ENCODE peak calls at places on chromosomes 16 and 17, in nine cellular contexts. T is gastrocnemius medialis, X is lower leg skin, K is thyroid gland, R is body of pancreas, D is stomach, W is ovary, S is testis, O is adrenal gland. U is an unnamed sample.

GRCh38 chr17:74738051-74738996 is 1.3 kb downstream of the RAB37 start:
- DNase-seq in X (no peak), O (no peak), S (no peak), D (peak), K (no peak), T (no peak), R (no peak), W (no peak), U (no peak)

GRCh38 chr17:78888911-78889496 is 14.0 kb downstream of the CEP295NL start:
- DNase-seq in R (no peak), T (no peak), W (no peak), O (no peak), X (no peak), K (no peak), S (no peak), D (no peak), U (no peak)

GRCh38 chr16:55876854-55877253 is 1.7 kb upstream of the CES5A start:
- DNase-seq in S (no peak), T (no peak), O (no peak), W (no peak), R (no peak), D (no peak), X (no peak), K (no peak), U (no peak)

GRCh38 chr16:80122155-80122554 is 418.6 kb upstream of the DYNLRB2 start:
- DNase-seq in W (peak), T (no peak), O (peak), S (peak), D (no peak), K (no peak), R (no peak), X (peak), U (peak)

GRCh38 chr17:64491034-64491860 is 5.6 kb downstream of the POLG2 start:
- DNase-seq in O (peak), S (no peak), W (no peak), K (peak), D (no peak), T (no peak), X (no peak), R (no peak), U (no peak)

GRCh38 chr16:75644240-75645012 is 3.0 kb downstream of the KARS1 start:
- DNase-seq in K (no peak), D (no peak), T (no peak), X (no peak), R (no peak), O (no peak), W (no peak), S (no peak), U (no peak)

GRCh38 chr16:53465606-53466290 is 31.5 kb downstream of the RBL2 start:
- DNase-seq in O (peak), S (no peak), W (no peak), K (no peak), X (no peak), T (no peak), R (peak), D (no peak), U (no peak)

GRCh38 chr17:57406131-57406980 is 150.0 kb downstream of the MSI2 start:
- DNase-seq in S (peak), W (peak), K (peak), D (no peak), X (no peak), R (no peak), T (no peak), O (no peak), U (no peak)

GRCh38 chr17:1365445-1366039 is 34.5 kb downstream of the YWHAE start:
- DNase-seq in T (peak), X (no peak), O (peak), D (peak), S (peak), R (peak), W (peak), K (peak), U (no peak)

GRCh38 chr16:70611785-70612303 is 34.5 kb upstream of the IL34 start:
- DNase-seq in D (no peak), R (no peak), X (no peak), W (no peak), K (no peak), T (no peak), O (no peak), S (no peak), U (no peak)

GRCh38 chr16:86959729-86960128 is 357.5 kb downstream of the C16orf95 start:
- DNase-seq in R (no peak), T (no peak), K (no peak), W (no peak), X (no peak), D (no peak), S (no peak), O (no peak), U (no peak)

GRCh38 chr16:59881366-59881765 is 1147.2 kb upstream of the GOT2 start:
- DNase-seq in K (no peak), T (no peak), D (no peak), R (no peak), O (no peak), S (no peak), W (no peak), X (no peak), U (no peak)

GRCh38 chr17:50262001-50262794 is 12.1 kb upstream of the TMEM92 start:
- DNase-seq in O (peak), K (no peak), W (no peak), D (no peak), S (no peak), R (no peak), T (no peak), X (peak), U (no peak)

GRCh38 chr17:82339634-82340580 is 6.3 kb upstream of the SECTM1 start:
- DNase-seq in W (peak), X (no peak), K (no peak), R (no peak), S (no peak), D (no peak), T (no peak), O (no peak), U (no peak)

GRCh38 chr17:82342361-82343079 is 9.0 kb upstream of the SECTM1 start:
- DNase-seq in W (no peak), X (no peak), O (no peak), R (no peak), K (no peak), D (no peak), S (no peak), T (no peak), U (no peak)

GRCh38 chr17:82334622-82335394 is 1.2 kb upstream of the SECTM1 start:
- DNase-seq in W (peak), X (no peak), S (no peak), K (peak), O (no peak), R (no peak), D (no peak), T (no peak), U (no peak)

GRCh38 chr17:82343560-82343959 is 10.0 kb upstream of the SECTM1 start:
- DNase-seq in X (no peak), O (no peak), R (no peak), S (no peak), W (no peak), T (no peak), D (no peak), K (no peak), U (no peak)

DNA sequence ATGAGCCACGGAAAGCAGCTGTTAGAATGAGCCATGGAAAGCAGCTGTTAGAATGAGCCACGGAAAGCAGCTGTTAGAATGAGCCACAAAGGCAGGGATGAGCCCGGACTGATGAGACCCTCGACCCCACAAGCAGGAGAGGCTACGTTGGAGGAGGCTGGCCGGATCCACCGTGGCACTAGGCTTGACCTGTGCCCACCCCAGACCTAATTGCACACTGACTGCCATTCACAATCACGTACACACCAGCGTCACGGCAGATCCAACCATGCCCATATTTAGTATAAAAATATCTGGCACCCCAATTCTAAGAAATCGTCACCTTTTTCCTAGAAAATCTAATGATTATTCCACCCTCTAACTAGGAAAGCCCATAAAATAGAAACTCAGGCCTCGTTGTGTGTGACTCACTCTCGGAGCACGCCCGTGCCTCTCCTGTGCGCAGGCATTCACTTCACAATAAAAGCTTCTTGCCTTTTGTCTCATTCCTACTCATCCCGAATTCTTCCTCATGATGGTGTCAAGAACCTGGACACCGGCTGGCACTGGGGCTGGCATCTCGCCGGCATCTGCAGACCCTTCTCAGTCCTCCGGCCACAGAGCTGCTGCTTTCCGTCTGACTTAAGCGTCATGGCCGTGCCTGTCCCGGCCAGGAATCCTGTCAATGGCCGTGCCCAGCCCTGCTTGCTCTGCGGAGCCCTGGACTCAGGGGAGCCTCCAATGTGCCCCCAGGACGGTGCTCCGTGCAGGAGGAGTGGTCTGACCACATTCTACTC is 5.5 kb upstream of the SECTM1 start:
- DNase-seq in X (no peak), K (peak), R (no peak), S (peak), O (peak), D (peak), T (no peak), W (peak), U (no peak)
- TF ChIP-seq POLR2A in X (no peak), K (no peak), R (peak), S (no peak), O (no peak), D (no peak), T (no peak), W (no peak), U (no peak)

GRCh38 chr16:27363246-27363632 is 38.7 kb upstream of the IL21R start:
- DNase-seq in W (no peak), T (no peak), X (no peak), S (no peak), O (no peak), K (no peak), D (no peak), R (no peak), U (no peak)

GRCh38 chr16:27364493-27365141 is 37.4 kb upstream of the IL21R start:
- DNase-seq in D (peak), S (no peak), W (no peak), O (no peak), K (no peak), R (peak), X (no peak), T (no peak), U (no peak)

GRCh38 chr16:27366687-27367462 is 35.1 kb upstream of the IL21R start:
- DNase-seq in T (no peak), W (no peak), K (no peak), R (no peak), D (no peak), O (no peak), S (no peak), X (no peak), U (no peak)

GRCh38 chr16:27363797-27364196 is 38.2 kb upstream of the IL21R start:
- DNase-seq in T (no peak), R (peak), W (peak), D (peak), K (peak), O (peak), X (peak), S (peak), U (no peak)

GRCh38 chr16:27365142-27366089 is 36.6 kb upstream of the IL21R start:
- DNase-seq in R (no peak), K (no peak), T (no peak), D (no peak), O (no peak), X (no peak), S (no peak), W (no peak), U (no peak)
- TF ChIP-seq POLR2A in R (no peak), K (no peak), T (no peak), D (no peak), O (no peak), X (no peak), S (no peak), W (no peak), U (no peak)

GRCh38 chr17:44968225-44969143 is at the start of gene C1QL1:
- DNase-seq in K (peak), S (peak), X (peak), O (peak), W (peak), T (peak), D (peak), R (peak), U (peak)
- TF ChIP-seq POLR2A in K (peak), S (no peak), X (no peak), O (no peak), W (no peak), T (no peak), D (no peak), R (no peak), U (no peak)

GRCh38 chr16:3953728-3954410 is 73.4 kb upstream of the CREBBP start:
- DNase-seq in S (no peak), K (peak), X (no peak), D (no peak), O (no peak), W (peak), R (no peak), T (no peak), U (no peak)
- TF ChIP-seq POLR2A in S (no peak), K (peak), X (no peak), D (no peak), O (no peak), W (no peak), R (no peak), T (no peak), U (no peak)

GRCh38 chr16:56944954-56945839 is 13.3 kb downstream of the HERPUD1 start:
- DNase-seq in X (no peak), T (no peak), S (peak), D (no peak), R (peak), O (no peak), W (peak), K (no peak), U (no peak)
- TF ChIP-seq POLR2A in X (no peak), T (no peak), S (no peak), D (no peak), R (peak), O (no peak), W (no peak), K (no peak), U (no peak)

DNA sequence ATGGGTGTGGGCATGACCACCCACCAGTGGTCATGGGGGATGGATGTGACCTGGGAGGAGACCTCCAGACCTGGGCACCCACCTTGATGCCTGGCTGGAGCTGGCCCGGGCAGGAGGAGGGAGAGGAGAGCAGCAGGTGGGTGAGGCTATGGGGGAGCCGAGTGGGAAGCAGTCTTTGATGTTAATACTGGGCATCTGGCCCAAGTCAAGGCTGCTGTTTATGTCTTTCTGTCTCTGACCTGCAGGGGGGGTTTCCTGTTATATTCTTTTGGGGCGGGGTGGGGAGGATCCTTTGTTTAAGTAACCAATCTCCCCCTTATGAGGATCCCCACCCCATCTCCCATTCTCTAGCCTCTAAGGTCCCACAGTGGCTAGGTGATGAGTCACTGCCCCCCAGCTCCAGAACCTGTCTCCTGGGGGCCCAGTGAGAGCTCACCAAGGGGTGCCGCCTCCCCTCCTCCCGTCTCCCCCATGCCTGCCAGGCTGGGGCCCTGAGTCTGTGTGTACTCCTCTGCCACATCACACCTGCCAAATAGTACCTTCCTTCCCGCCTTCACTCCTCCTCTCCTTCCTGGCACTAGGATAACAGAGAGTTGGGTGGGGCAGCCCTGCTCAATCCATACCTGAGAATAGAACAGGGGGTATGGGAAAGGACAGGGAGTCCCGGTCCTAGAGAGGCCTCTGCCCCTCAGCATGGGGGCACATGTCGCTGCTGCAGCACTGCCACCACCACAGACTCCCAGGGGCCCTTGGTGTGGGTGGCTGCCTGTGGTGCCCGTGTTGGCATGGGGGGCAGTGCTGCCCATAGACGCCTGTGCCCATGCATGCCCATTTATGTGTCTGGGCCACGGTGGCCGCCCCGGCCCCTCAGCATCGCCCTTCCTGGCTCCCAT is 7.2 kb downstream of the THRA start:
- DNase-seq in X (no peak), W (peak), D (peak), K (peak), T (peak), O (peak), R (no peak), S (peak), U (no peak)
- TF ChIP-seq POLR2A in X (no peak), W (no peak), D (no peak), K (no peak), T (peak), O (no peak), R (peak), S (no peak), U (no peak)

GRCh38 chr17:38705523-38705802 is 390 bp downstream of the MLLT6 start:
- DNase-seq in X (no peak), W (no peak), R (no peak), S (no peak), K (no peak), D (no peak), T (no peak), O (no peak), U (no peak)

GRCh38 chr17:38702900-38703741 is 2.0 kb upstream of the MLLT6 start:
- DNase-seq in K (no peak), W (no peak), O (no peak), T (no peak), D (peak), S (peak), R (peak), X (no peak), U (no peak)

GRCh38 chr17:38702166-38702899 is 2.7 kb upstream of the MLLT6 start:
- DNase-seq in D (peak), R (peak), T (peak), W (peak), S (peak), K (peak), O (peak), X (peak), U (peak)

GRCh38 chr17:38704645-38705522 is at the start of gene MLLT6:
- DNase-seq in D (peak), R (peak), O (peak), S (peak), K (peak), W (peak), T (peak), X (peak), U (no peak)

DNA sequence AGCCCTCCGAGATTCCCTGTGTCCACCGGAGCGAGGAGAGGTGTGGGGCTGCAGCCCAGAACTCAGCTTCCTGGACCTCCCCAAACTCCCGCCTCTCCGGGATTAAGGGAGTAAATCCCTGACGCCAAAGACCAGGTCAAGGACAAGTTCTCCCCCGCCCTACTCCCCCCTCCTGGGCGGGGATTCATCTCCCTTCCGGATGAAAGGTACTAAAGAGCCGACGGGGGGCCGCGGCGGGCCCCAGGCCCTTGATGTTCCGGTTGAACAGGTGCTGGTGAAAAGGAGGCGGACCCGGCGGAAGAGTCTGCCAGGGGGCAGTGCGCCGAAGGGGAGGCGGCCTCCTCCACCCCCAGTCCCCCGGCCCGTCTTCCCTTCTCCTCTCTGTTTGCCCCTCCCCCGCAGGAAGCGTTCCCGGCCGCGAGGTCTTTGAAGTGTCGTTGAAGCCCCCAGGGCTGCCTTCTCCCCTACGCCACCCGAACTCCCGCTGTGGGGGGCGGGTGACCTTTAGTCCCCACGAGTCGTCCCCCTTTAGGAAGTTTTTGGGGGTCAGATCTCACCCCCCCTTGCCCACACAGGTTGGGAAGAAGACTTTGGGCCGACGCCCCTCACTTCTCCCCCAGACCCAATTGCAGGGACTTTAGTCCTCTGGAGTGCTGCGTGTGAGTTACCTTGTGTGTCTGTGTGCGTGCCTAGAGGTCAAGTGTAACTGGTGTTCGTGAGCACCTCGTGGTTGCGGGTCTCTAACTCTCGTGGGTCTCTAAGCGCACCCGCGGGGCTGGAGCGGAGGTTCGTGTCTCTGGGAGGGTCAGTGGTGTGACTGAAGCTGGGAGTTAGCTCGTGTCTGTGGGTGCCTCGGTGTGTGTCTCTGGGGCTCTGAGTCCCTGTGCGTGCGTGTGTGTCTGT is 1.1 kb upstream of the MLLT6 start:
- DNase-seq in R (peak), T (peak), K (peak), O (peak), W (peak), X (peak), S (peak), D (peak), U (peak)
- TF ChIP-seq POLR2A in R (peak), T (peak), K (peak), O (no peak), W (peak), X (no peak), S (no peak), D (no peak), U (no peak)